ENCODE peak calls at places on chromosome 14, in five cellular contexts. N, Z, R, K and G are unnamed samples.

GRCh38 chr14:69673099-69673498 is 61.7 kb downstream of the SUSD6 start:
- DNase-seq in N (no peak), Z (no peak), R (no peak), K (no peak), G (no peak)

GRCh38 chr14:49924852-49925251 is 32.0 kb downstream of the ARF6 start:
- DNase-seq in Z (no peak), R (no peak), K (no peak), N (no peak), G (no peak)

GRCh38 chr14:67541448-67542387 is 8.6 kb downstream of the PLEKHH1 start:
- DNase-seq in R (no peak), Z (peak; percentile 78), N (no peak), K (peak; percentile 39), G (no peak)

GRCh38 chr14:26925876-26926584 is 328.2 kb upstream of the NOVA1 start:
- DNase-seq in Z (no peak), K (no peak), N (no peak), R (no peak), G (no peak)

GRCh38 chr14:44966601-44967336 is 4.8 kb downstream of the TOGARAM1 start:
- DNase-seq in N (no peak), R (no peak), K (peak; percentile 2), Z (no peak), G (no peak)

GRCh38 chr14:39097159-39097558 is 5.9 kb downstream of the SEC23A start:
- DNase-seq in K (no peak), N (peak; percentile 72), R (peak; percentile 90), Z (no peak), G (no peak)

GRCh38 chr14:55571125-55571889 is 8.7 kb upstream of the KTN1 start:
- DNase-seq in R (no peak), K (no peak), Z (no peak), N (no peak), G (no peak)

GRCh38 chr14:30894923-30895515 is 20.7 kb downstream of the COCH start:
- DNase-seq in R (no peak), Z (no peak), N (no peak), K (no peak), G (no peak)

GRCh38 chr14:72256055-72256454 is 323.8 kb downstream of the RGS6 start:
- DNase-seq in N (no peak), R (no peak), K (no peak), Z (no peak), G (no peak)

GRCh38 chr14:59123526-59123925 is 64.9 kb upstream of the DAAM1 start:
- DNase-seq in R (no peak), Z (no peak), N (peak; percentile 32), K (no peak), G (no peak)

GRCh38 chr14:69034612-69035262 is 55.6 kb upstream of the ACTN1 start:
- DNase-seq in R (no peak), Z (no peak), N (peak; percentile 57), K (no peak), G (no peak)

GRCh38 chr14:51520087-51520486 is 131.6 kb upstream of the FRMD6 start:
- DNase-seq in Z (no peak), R (no peak), N (no peak), K (no peak), G (no peak)

GRCh38 chr14:68627868-68628604 is 164.8 kb downstream of the ZFP36L1 start:
- DNase-seq in K (peak; percentile 88), N (no peak), R (no peak), Z (peak; percentile 85), G (no peak)

GRCh38 chr14:89307409-89307808 is 109.6 kb downstream of the FOXN3 start:
- DNase-seq in R (no peak), K (no peak), Z (no peak), N (no peak), G (no peak)

GRCh38 chr14:31945074-31945613 is 132.0 kb upstream of the ARHGAP5 start:
- DNase-seq in N (no peak), Z (no peak), R (peak; percentile 60), K (no peak), G (no peak)

GRCh38 chr14:32426596-32427408 is 97.7 kb downstream of the AKAP6 start:
- DNase-seq in Z (no peak), N (no peak), K (peak; percentile 68), R (no peak), G (no peak)

GRCh38 chr14:74616507-74616906 is 4.5 kb upstream of the LTBP2 start:
- DNase-seq in N (peak; percentile 91), R (no peak), Z (no peak), K (no peak), G (no peak)

GRCh38 chr14:70995671-70996070 is 88.4 kb downstream of the PCNX1 start:
- DNase-seq in K (no peak), N (peak; percentile 6), R (peak; percentile 22), Z (peak; percentile 65), G (no peak)

GRCh38 chr14:93017341-93017797 is 94.4 kb downstream of the CHGA start:
- DNase-seq in K (no peak), R (no peak), Z (no peak), N (no peak), G (no peak)
- H3K4me1 ChIP-seq in K (peaks cover 36% of the 10 kb centered on the region), R (peaks cover 79% of the 10 kb centered on the region), Z (no peaks in the 10 kb centered on the region), N (no peaks in the 10 kb centered on the region), G (no peaks in the 10 kb centered on the region)

GRCh38 chr14:100304825-100305445 is 1.3 kb downstream of the SLC25A29 start:
- DNase-seq in R (no peak), N (peak; percentile 22), Z (peak; percentile 83), K (peak; percentile 80), G (no peak)
- H3K9ac ChIP-seq in R (no peak overlapping the region), N (peak overlapping the region; percentile 78), Z (peak overlapping the region; percentile 21), K (peak overlapping the region; percentile 65), G (peak overlapping the region; percentile 97)

DNA sequence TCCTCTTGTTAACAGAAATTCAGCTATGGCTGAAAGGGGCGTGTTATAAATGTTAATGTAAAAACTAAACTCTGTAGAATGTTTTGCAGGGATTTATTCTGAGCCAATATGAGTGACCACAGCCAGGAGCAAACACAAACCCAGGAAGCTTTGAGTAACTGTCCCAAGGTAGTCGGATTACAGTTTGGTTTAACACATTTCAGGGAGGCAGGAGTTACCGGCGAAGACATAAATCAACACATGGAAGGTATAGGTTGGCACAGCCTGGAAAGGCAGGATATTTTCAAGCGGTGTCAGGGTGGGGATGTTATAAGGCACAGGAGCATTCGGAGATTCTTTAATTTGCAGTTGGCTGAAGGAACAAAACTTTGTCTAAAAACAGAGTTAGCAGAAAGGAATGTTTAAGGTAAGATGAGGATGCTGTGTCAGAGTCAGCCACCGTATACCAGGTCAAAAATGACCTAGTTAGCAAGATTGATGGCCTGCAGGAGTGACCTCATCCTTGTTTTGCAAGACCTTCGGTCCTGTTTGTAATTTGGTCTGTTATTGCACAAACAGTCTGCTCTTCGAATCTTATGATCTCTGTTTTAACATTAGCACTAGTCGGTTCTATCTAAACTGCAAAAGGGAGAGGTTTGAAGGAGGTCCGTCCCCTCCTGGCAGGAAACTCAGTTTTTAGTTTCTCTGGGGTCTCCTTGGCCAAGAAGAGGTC is 75.3 kb downstream of the TNFAIP2 start:
- DNase-seq in K (no peak), Z (no peak), R (peak; percentile 52), N (peak; percentile 74), G (no peak)
- H3K4me1 ChIP-seq in K (peaks cover 5% of the 10 kb centered on the region), Z (no peaks in the 10 kb centered on the region), R (peaks cover 20% of the 10 kb centered on the region), N (peaks cover 10% of the 10 kb centered on the region), G (no peaks in the 10 kb centered on the region)

GRCh38 chr14:60628892-60629291 is 20.4 kb downstream of the SIX1 start:
- DNase-seq in N (no peak), R (no peak), K (no peak), Z (no peak), G (no peak)

GRCh38 chr14:60622210-60622919 is 26.9 kb downstream of the SIX1 start:
- DNase-seq in R (no peak), Z (no peak), N (peak; percentile 26), K (no peak), G (no peak)

GRCh38 chr14:60621386-60621785 is 27.9 kb downstream of the SIX1 start:
- DNase-seq in K (no peak), R (no peak), N (no peak), Z (no peak), G (no peak)

GRCh38 chr14:60618200-60618599 is 31.1 kb downstream of the SIX1 start:
- DNase-seq in Z (no peak), K (no peak), N (no peak), R (peak; percentile 3), G (no peak)

DNA sequence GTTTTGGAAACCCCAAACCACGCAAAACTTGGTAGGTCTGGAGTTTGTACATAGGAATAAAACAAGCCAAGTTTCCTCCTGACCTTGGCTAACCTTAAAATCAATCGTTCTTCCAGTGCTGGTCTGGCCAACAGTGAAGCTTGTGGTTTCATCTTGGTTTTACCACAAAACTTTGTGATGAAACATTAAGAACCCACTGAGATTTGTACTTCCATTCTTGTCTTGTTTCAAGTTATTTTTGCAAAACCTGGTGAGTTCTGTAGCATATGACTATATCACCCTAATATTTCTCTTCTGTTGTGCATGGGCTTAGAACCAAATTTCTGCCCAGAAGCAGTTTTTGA is 26.4 kb downstream of the SIX1 start:
- DNase-seq in K (no peak), N (peak; percentile 70), R (no peak), Z (no peak), G (no peak)
- H3K9ac ChIP-seq in K (no peak overlapping the region), N (peak overlapping the region; percentile 11), R (no peak overlapping the region), Z (no peak overlapping the region), G (no peak overlapping the region)

DNA sequence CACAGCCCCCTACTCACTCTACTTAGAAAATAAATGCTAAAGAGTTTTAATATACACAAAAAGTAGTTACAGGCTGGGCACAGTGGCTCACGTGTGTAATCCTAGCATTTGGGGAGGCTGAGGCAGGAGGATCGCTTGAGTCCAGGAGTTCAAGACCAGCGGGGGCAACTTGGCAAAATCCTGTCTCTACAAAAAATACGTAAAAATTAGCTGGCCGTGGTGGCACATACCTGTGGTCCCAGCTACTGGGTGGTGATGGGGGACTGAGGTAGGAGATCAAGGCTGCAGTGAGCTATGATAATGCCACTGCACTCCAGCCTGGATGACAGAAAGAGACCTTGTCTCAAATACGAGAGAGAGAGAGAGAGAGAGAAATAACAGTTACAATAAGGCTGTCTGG is 9.9 kb upstream of the DYNC1H1 start:
- DNase-seq in R (no peak), N (no peak), Z (no peak), K (no peak), G (no peak)
- H3K4me1 ChIP-seq in R (peaks cover 36% of the 10 kb centered on the region), N (no peaks in the 10 kb centered on the region), Z (no peaks in the 10 kb centered on the region), K (no peaks in the 10 kb centered on the region), G (peaks cover under 1% of the 10 kb centered on the region)

GRCh38 chr14:22569106-22569748 is 19.8 kb downstream of the DAD1 start:
- DNase-seq in Z (no peak), K (no peak), R (no peak), N (peak; percentile 57), G (no peak)

GRCh38 chr14:22572562-22573058 is 16.4 kb downstream of the DAD1 start:
- DNase-seq in R (peak; percentile 92), N (peak; percentile 54), K (no peak), Z (no peak), G (no peak)

GRCh38 chr14:22567437-22567836 is 21.6 kb downstream of the DAD1 start:
- DNase-seq in K (no peak), N (no peak), Z (no peak), R (no peak), G (no peak)

GRCh38 chr14:22569749-22570131 is 19.3 kb downstream of the DAD1 start:
- DNase-seq in K (no peak), R (no peak), Z (no peak), N (no peak), G (no peak)

GRCh38 chr14:22570132-22570949 is 18.7 kb downstream of the DAD1 start:
- DNase-seq in N (peak; percentile 82), K (peak; percentile 92), Z (peak; percentile 90), R (peak; percentile 98), G (peak; percentile 79)
- H3K9ac ChIP-seq in N (no peak overlapping the region), K (no peak overlapping the region), Z (no peak overlapping the region), R (no peak overlapping the region), G (no peak overlapping the region)